ENCODE peak calls at places on chromosomes 12 and 14, in nine cellular contexts. K, V, G, M, Q, C, P, T and R are unnamed samples.
A peak's percentile ranks its signal among the peaks of the same experiment; 100 is the strongest.

GRCh38 chr12:59396941-59397340 is 198.9 kb upstream of the SLC16A7 start:
- DNase-seq in K (no peak), V (no peak), G (no peak), M (no peak), Q (no peak), C (peak; percentile 36), P (no peak), T (no peak), R (no peak)

GRCh38 chr14:49294736-49295135 is 291.4 kb downstream of the RPS29 start:
- DNase-seq in K (no peak), V (no peak), G (no peak), M (no peak), Q (no peak), C (no peak), P (no peak), T (no peak), R (no peak)

GRCh38 chr12:66678640-66679268 is at the start of gene GRIP1:
- DNase-seq in K (no peak), V (no peak), G (peak; percentile 8), M (no peak), Q (no peak), C (no peak), P (no peak), T (no peak), R (peak; percentile 56)

GRCh38 chr12:92020983-92021664 is 124.5 kb downstream of the BTG1 start:
- DNase-seq in K (no peak), V (no peak), G (peak; percentile 70), M (no peak), Q (peak; percentile 75), C (peak; percentile 27), P (peak; percentile 28), T (no peak), R (no peak)

GRCh38 chr12:6180300-6181051 is 19.7 kb upstream of the CD9 start:
- DNase-seq in K (no peak), V (no peak), G (peak; percentile 75), M (peak; percentile 80), Q (peak; percentile 77), C (peak; percentile 86), P (peak; percentile 68), T (no peak), R (no peak)

GRCh38 chr14:77991128-77991772 is 178.9 kb upstream of the NRXN3 start:
- DNase-seq in K (no peak), V (peak; percentile 2), G (no peak), M (no peak), Q (no peak), C (no peak), P (no peak), T (no peak), R (no peak)

GRCh38 chr12:93197067-93197593 is 180.6 kb upstream of the NUDT4 start:
- DNase-seq in K (no peak), V (no peak), G (no peak), M (no peak), Q (peak; percentile 63), C (peak; percentile 54), P (peak; percentile 88), T (no peak), R (no peak)

GRCh38 chr12:118063567-118064391 is 2.8 kb upstream of the WSB2 start:
- DNase-seq in K (no peak), V (no peak), G (peak; percentile 12), M (no peak), Q (peak; percentile 37), C (peak; percentile 52), P (peak; percentile 63), T (no peak), R (no peak)

GRCh38 chr14:76904100-76904739 is 78.0 kb downstream of the LRRC74A start:
- DNase-seq in K (no peak), V (no peak), G (peak; percentile 82), M (peak; percentile 89), Q (peak; percentile 85), C (peak; percentile 98), P (peak; percentile 96), T (no peak), R (no peak)

GRCh38 chr12:122144885-122145284 is 29.1 kb downstream of the IL31 start:
- DNase-seq in K (no peak), V (no peak), G (no peak), M (no peak), Q (no peak), C (no peak), P (no peak), T (no peak), R (no peak)

GRCh38 chr12:66726531-66726930 is 47.7 kb upstream of the GRIP1 start:
- DNase-seq in K (no peak), V (peak; percentile 66), G (no peak), M (no peak), Q (no peak), C (no peak), P (no peak), T (no peak), R (no peak)

GRCh38 chr14:40098468-40098867 is 666.2 kb upstream of the FBXO33 start:
- DNase-seq in K (no peak), V (no peak), G (no peak), M (no peak), Q (no peak), C (no peak), P (no peak), T (no peak), R (no peak)

GRCh38 chr12:11685716-11686115 is 36.2 kb downstream of the ETV6 start:
- DNase-seq in K (no peak), V (no peak), G (peak; percentile 27), M (no peak), Q (peak; percentile 41), C (peak; percentile 66), P (no peak), T (no peak), R (no peak)

GRCh38 chr14:94317259-94317658 is 5.9 kb downstream of the SERPINA6 start:
- DNase-seq in K (no peak), V (no peak), G (no peak), M (no peak), Q (peak; percentile 67), C (no peak), P (peak; percentile 73), T (no peak), R (no peak)

GRCh38 chr12:51238510-51239334 is at the start of gene DAZAP2:
- DNase-seq in K (peak; percentile 91), V (peak; percentile 98), G (peak; percentile 96), M (peak; percentile 98), Q (peak; percentile 97), C (peak; percentile 94), P (peak; percentile 94), T (peak; percentile 91), R (peak; percentile 90)

GRCh38 chr12:34403706-34404376 is 381.5 kb downstream of the ALG10 start:
- DNase-seq in K (no peak), V (no peak), G (no peak), M (peak; percentile 39), Q (no peak), C (no peak), P (no peak), T (no peak), R (no peak)

GRCh38 chr12:101967506-101967905 is 90.1 kb downstream of the DRAM1 start:
- DNase-seq in K (peak; percentile 35), V (no peak), G (no peak), M (no peak), Q (no peak), C (no peak), P (no peak), T (no peak), R (no peak)

GRCh38 chr12:57604454-57605307 is at the start of gene DTX3:
- DNase-seq in K (peak; percentile 34), V (no peak), G (peak; percentile 22), M (peak; percentile 81), Q (peak; percentile 44), C (no peak), P (peak; percentile 18), T (peak; percentile 73), R (no peak)

GRCh38 chr12:93819048-93819491 is 141.9 kb downstream of the CRADD start:
- DNase-seq in K (no peak), V (no peak), G (peak; percentile 85), M (peak; percentile 96), Q (peak; percentile 65), C (peak; percentile 88), P (peak; percentile 92), T (no peak), R (no peak)

GRCh38 chr12:63319936-63320633 is 169.1 kb upstream of the AVPR1A start:
- DNase-seq in K (no peak), V (no peak), G (peak; percentile 12), M (no peak), Q (peak; percentile 34), C (no peak), P (no peak), T (no peak), R (no peak)

GRCh38 chr14:50741571-50741970 is 73.5 kb upstream of the SAV1 start:
- DNase-seq in K (no peak), V (no peak), G (peak; percentile 59), M (no peak), Q (peak; percentile 68), C (peak; percentile 70), P (peak; percentile 25), T (peak; percentile 25), R (no peak)

GRCh38 chr12:47155457-47156166 is 75.9 kb upstream of the AMIGO2 start:
- DNase-seq in K (no peak), V (no peak), G (peak; percentile 30), M (no peak), Q (no peak), C (peak; percentile 70), P (peak; percentile 77), T (peak; percentile 28), R (peak; percentile 33)

GRCh38 chr12:123131879-123132402 is 18.9 kb downstream of the PITPNM2 start:
- DNase-seq in K (peak; percentile 53), V (peak; percentile 68), G (no peak), M (no peak), Q (no peak), C (no peak), P (no peak), T (peak; percentile 95), R (peak; percentile 89)